ENCODE peak calls at places on chromosomes 12 and 14, in six cellular contexts. One of them, this sample, is unnamed.

GRCh38 chr12:9906888-9907287 is 25.3 kb downstream of the CLEC2A start:
- DNase-seq in uterus: no peak
- DNase-seq in kidney: no peak
- DNase-seq in CD4-positive, alpha-beta T cell: no peak
- DNase-seq in Caco-2: no peak
- DNase-seq in astrocyte of the cerebellum: no peak
- DNase-seq in this sample: no peak

GRCh38 chr14:50823051-50823762 is 7.8 kb downstream of the NIN start:
- DNase-seq in CD4-positive, alpha-beta T cell: no peak
- DNase-seq in astrocyte of the cerebellum: no peak
- DNase-seq in uterus: no peak
- DNase-seq in Caco-2: no peak
- DNase-seq in kidney: no peak
- DNase-seq in this sample: no peak

GRCh38 chr14:73142216-73142615 is 5.9 kb downstream of the PSEN1 start:
- DNase-seq in uterus: no peak
- DNase-seq in Caco-2: no peak
- DNase-seq in astrocyte of the cerebellum: no peak
- DNase-seq in CD4-positive, alpha-beta T cell: no peak
- DNase-seq in kidney: no peak
- DNase-seq in this sample: no peak

GRCh38 chr12:84305144-84305543 is 607.5 kb downstream of the SLC6A15 start:
- DNase-seq in uterus: no peak
- DNase-seq in Caco-2: no peak
- DNase-seq in astrocyte of the cerebellum: no peak
- DNase-seq in kidney: no peak
- DNase-seq in CD4-positive, alpha-beta T cell: no peak
- DNase-seq in this sample: no peak

GRCh38 chr14:76710093-76711010 is 50.9 kb upstream of the VASH1 start:
- DNase-seq in uterus: no peak
- DNase-seq in CD4-positive, alpha-beta T cell: no peak
- DNase-seq in kidney: no peak
- DNase-seq in Caco-2: no peak
- DNase-seq in astrocyte of the cerebellum: peak; percentile 31
- DNase-seq in this sample: no peak

GRCh38 chr14:103512701-103513611 is 9.7 kb downstream of the CKB start:
- DNase-seq in uterus: peak; percentile 52
- DNase-seq in astrocyte of the cerebellum: peak; percentile 19
- DNase-seq in CD4-positive, alpha-beta T cell: no peak
- DNase-seq in kidney: peak; percentile 92
- DNase-seq in Caco-2: peak; percentile 37
- DNase-seq in this sample: no peak

GRCh38 chr12:30959778-30960177 is 33.2 kb downstream of the TSPAN11 start:
- DNase-seq in CD4-positive, alpha-beta T cell: no peak
- DNase-seq in Caco-2: no peak
- DNase-seq in astrocyte of the cerebellum: no peak
- DNase-seq in kidney: peak; percentile 56
- DNase-seq in uterus: no peak
- DNase-seq in this sample: no peak

GRCh38 chr14:101960225-101960624 is 4.1 kb upstream of the DYNC1H1 start:
- DNase-seq in astrocyte of the cerebellum: no peak
- DNase-seq in CD4-positive, alpha-beta T cell: no peak
- DNase-seq in Caco-2: no peak
- DNase-seq in kidney: peak; percentile 66
- DNase-seq in uterus: no peak
- DNase-seq in this sample: no peak

GRCh38 chr12:55966408-55967281 is at the start of gene CDK2:
- DNase-seq in CD4-positive, alpha-beta T cell: peak; percentile 82
- DNase-seq in kidney: peak; percentile 97
- DNase-seq in astrocyte of the cerebellum: no peak
- DNase-seq in uterus: peak; percentile 97
- DNase-seq in Caco-2: peak; percentile 91
- DNase-seq in this sample: peak; percentile 94

GRCh38 chr14:20413785-20414117 is 450 bp upstream of the TEP1 start:
- DNase-seq in CD4-positive, alpha-beta T cell: no peak
- DNase-seq in Caco-2: no peak
- DNase-seq in uterus: no peak
- DNase-seq in kidney: no peak
- DNase-seq in astrocyte of the cerebellum: no peak
- DNase-seq in this sample: no peak

GRCh38 chr14:100858838-100859220 is 32.9 kb downstream of the MEG3 start:
- DNase-seq in CD4-positive, alpha-beta T cell: no peak
- DNase-seq in astrocyte of the cerebellum: no peak
- DNase-seq in kidney: peak; percentile 57
- DNase-seq in uterus: no peak
- DNase-seq in Caco-2: no peak
- DNase-seq in this sample: no peak

GRCh38 chr12:10234562-10234961 is 21.9 kb downstream of the GABARAPL1 start:
- DNase-seq in CD4-positive, alpha-beta T cell: no peak
- DNase-seq in uterus: no peak
- DNase-seq in kidney: no peak
- DNase-seq in Caco-2: no peak
- DNase-seq in astrocyte of the cerebellum: no peak
- DNase-seq in this sample: no peak

GRCh38 chr12:63047146-63047545 is 103.9 kb downstream of the AVPR1A start:
- DNase-seq in Caco-2: no peak
- DNase-seq in kidney: no peak
- DNase-seq in CD4-positive, alpha-beta T cell: no peak
- DNase-seq in uterus: no peak
- DNase-seq in astrocyte of the cerebellum: no peak
- DNase-seq in this sample: no peak

GRCh38 chr12:2179953-2180736 is 127.4 kb downstream of the CACNA1C start:
- DNase-seq in CD4-positive, alpha-beta T cell: no peak
- DNase-seq in kidney: peak; percentile 89
- DNase-seq in astrocyte of the cerebellum: peak; percentile 87
- DNase-seq in uterus: peak; percentile 87
- DNase-seq in Caco-2: no peak
- DNase-seq in this sample: no peak

GRCh38 chr14:90610641-90611040 is 205.6 kb downstream of the TTC7B start:
- DNase-seq in uterus: no peak
- DNase-seq in CD4-positive, alpha-beta T cell: no peak
- DNase-seq in kidney: no peak
- DNase-seq in Caco-2: no peak
- DNase-seq in astrocyte of the cerebellum: no peak
- DNase-seq in this sample: no peak

GRCh38 chr12:13161172-13161571 is 35.4 kb upstream of the EMP1 start:
- DNase-seq in kidney: no peak
- DNase-seq in CD4-positive, alpha-beta T cell: no peak
- DNase-seq in astrocyte of the cerebellum: no peak
- DNase-seq in uterus: no peak
- DNase-seq in Caco-2: no peak
- DNase-seq in this sample: no peak

GRCh38 chr12:24573621-24574020 is 375.3 kb downstream of the BCAT1 start:
- DNase-seq in uterus: no peak
- DNase-seq in CD4-positive, alpha-beta T cell: no peak
- DNase-seq in Caco-2: no peak
- DNase-seq in astrocyte of the cerebellum: no peak
- DNase-seq in kidney: no peak
- DNase-seq in this sample: no peak

GRCh38 chr12:24864796-24865125 is 84.1 kb downstream of the BCAT1 start:
- DNase-seq in astrocyte of the cerebellum: peak; percentile 40
- DNase-seq in uterus: no peak
- DNase-seq in CD4-positive, alpha-beta T cell: no peak
- DNase-seq in kidney: no peak
- DNase-seq in Caco-2: peak; percentile 59
- DNase-seq in this sample: no peak

GRCh38 chr12:14810953-14811483 is 3.0 kb downstream of the SMCO3 start:
- DNase-seq in uterus: no peak
- DNase-seq in kidney: no peak
- DNase-seq in Caco-2: peak; percentile 63
- DNase-seq in CD4-positive, alpha-beta T cell: no peak
- DNase-seq in astrocyte of the cerebellum: no peak
- DNase-seq in this sample: no peak

GRCh38 chr14:51901475-51902024 is 41.1 kb downstream of the GNG2 start:
- DNase-seq in uterus: no peak
- DNase-seq in Caco-2: no peak
- DNase-seq in astrocyte of the cerebellum: no peak
- DNase-seq in kidney: no peak
- DNase-seq in CD4-positive, alpha-beta T cell: peak; percentile 5
- DNase-seq in this sample: no peak

GRCh38 chr12:15732341-15733061 is 56.7 kb downstream of the EPS8 start:
- DNase-seq in uterus: no peak
- DNase-seq in Caco-2: no peak
- DNase-seq in astrocyte of the cerebellum: peak; percentile 49
- DNase-seq in CD4-positive, alpha-beta T cell: no peak
- DNase-seq in kidney: no peak
- DNase-seq in this sample: no peak

GRCh38 chr12:77060136-77060882 is 5.1 kb downstream of the E2F7 start:
- DNase-seq in Caco-2: no peak
- DNase-seq in astrocyte of the cerebellum: no peak
- DNase-seq in CD4-positive, alpha-beta T cell: no peak
- DNase-seq in kidney: no peak
- DNase-seq in uterus: no peak
- DNase-seq in this sample: no peak

GRCh38 chr12:56996793-56997545 is 9.4 kb downstream of the ZBTB39 start:
- DNase-seq in CD4-positive, alpha-beta T cell: no peak
- DNase-seq in uterus: peak; percentile 48
- DNase-seq in kidney: peak; percentile 81
- DNase-seq in astrocyte of the cerebellum: no peak
- DNase-seq in Caco-2: no peak
- DNase-seq in this sample: no peak

GRCh38 chr14:75322746-75323145 is 44.1 kb downstream of the FOS start:
- DNase-seq in kidney: no peak
- DNase-seq in astrocyte of the cerebellum: no peak
- DNase-seq in CD4-positive, alpha-beta T cell: no peak
- DNase-seq in Caco-2: no peak
- DNase-seq in uterus: no peak
- DNase-seq in this sample: no peak

GRCh38 chr14:100616854-100617714 is 29.9 kb upstream of the BEGAIN start:
- DNase-seq in CD4-positive, alpha-beta T cell: no peak
- DNase-seq in uterus: peak; percentile 2
- DNase-seq in astrocyte of the cerebellum: no peak
- DNase-seq in Caco-2: peak; percentile 14
- DNase-seq in kidney: no peak
- DNase-seq in this sample: no peak

GRCh38 chr12:112524676-112525425 is 106.1 kb downstream of the PTPN11 start:
- DNase-seq in CD4-positive, alpha-beta T cell: no peak
- DNase-seq in uterus: no peak
- DNase-seq in kidney: no peak
- DNase-seq in astrocyte of the cerebellum: peak; percentile 34
- DNase-seq in Caco-2: no peak
- DNase-seq in this sample: no peak

GRCh38 chr12:120258323-120258896 is 7.1 kb downstream of the PXN start:
- DNase-seq in Caco-2: no peak
- DNase-seq in uterus: no peak
- DNase-seq in CD4-positive, alpha-beta T cell: no peak
- DNase-seq in astrocyte of the cerebellum: no peak
- DNase-seq in kidney: no peak
- DNase-seq in this sample: no peak

GRCh38 chr12:120249875-120250795 is 15.4 kb downstream of the PXN start:
- DNase-seq in astrocyte of the cerebellum: no peak
- DNase-seq in kidney: peak; percentile 90
- DNase-seq in Caco-2: no peak
- DNase-seq in uterus: peak; percentile 73
- DNase-seq in CD4-positive, alpha-beta T cell: no peak
- DNase-seq in this sample: no peak

GRCh38 chr12:120257041-120257821 is 8.3 kb downstream of the PXN start:
- DNase-seq in kidney: peak; percentile 82
- DNase-seq in uterus: peak; percentile 78
- DNase-seq in Caco-2: no peak
- DNase-seq in CD4-positive, alpha-beta T cell: no peak
- DNase-seq in astrocyte of the cerebellum: peak; percentile 93
- DNase-seq in this sample: no peak

GRCh38 chr12:120252071-120252906 is 13.2 kb downstream of the PXN start:
- DNase-seq in uterus: no peak
- DNase-seq in kidney: no peak
- DNase-seq in astrocyte of the cerebellum: no peak
- DNase-seq in CD4-positive, alpha-beta T cell: peak; percentile 63
- DNase-seq in Caco-2: no peak
- DNase-seq in this sample: no peak

GRCh38 chr12:120254809-120255208 is 10.7 kb downstream of the PXN start:
- DNase-seq in Caco-2: no peak
- DNase-seq in CD4-positive, alpha-beta T cell: no peak
- DNase-seq in uterus: no peak
- DNase-seq in astrocyte of the cerebellum: no peak
- DNase-seq in kidney: no peak
- DNase-seq in this sample: no peak
- TF ChIP-seq CTCF in Caco-2: no peak
- TF ChIP-seq CTCF in CD4-positive, alpha-beta T cell: no peak
- TF ChIP-seq CTCF in uterus: no peak
- TF ChIP-seq CTCF in astrocyte of the cerebellum: no peak
- TF ChIP-seq CTCF in kidney: peak; percentile 1
- TF ChIP-seq CTCF in this sample: no peak

DNA sequence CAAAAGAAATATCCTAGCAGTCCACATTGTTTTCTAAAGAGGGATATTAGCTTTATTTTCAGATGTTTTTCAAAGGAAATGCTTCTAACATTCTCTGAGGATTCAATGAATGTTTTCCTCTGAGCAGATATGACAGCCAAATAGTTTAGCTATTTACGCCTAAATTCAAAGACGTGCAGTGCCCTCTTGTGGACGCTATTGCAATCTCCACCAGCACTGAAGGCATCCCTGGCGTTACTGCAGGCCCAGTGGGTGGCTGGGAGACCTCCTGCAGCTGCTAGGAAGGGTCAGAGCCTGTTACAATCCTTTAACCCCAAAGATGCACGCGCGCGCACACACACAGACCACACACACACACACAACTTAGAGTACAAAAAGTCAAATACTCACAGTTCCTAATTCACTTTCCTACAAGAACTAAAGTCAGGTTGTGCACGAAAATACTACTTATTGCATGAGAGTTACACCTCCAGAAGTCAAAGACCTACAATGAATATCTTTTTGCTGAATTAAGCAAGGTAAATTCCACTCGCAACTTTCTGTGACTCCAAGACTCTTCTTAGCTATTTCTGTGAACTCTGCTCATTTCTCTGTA is 589.3 kb upstream of the TMEM132C start:
- DNase-seq in Caco-2: peak; percentile 65
- DNase-seq in astrocyte of the cerebellum: peak; percentile 73
- DNase-seq in CD4-positive, alpha-beta T cell: peak; percentile 14
- DNase-seq in kidney: peak; percentile 79
- DNase-seq in uterus: peak; percentile 43
- DNase-seq in this sample: peak; percentile 54
- TF ChIP-seq CTCF in Caco-2: peak; percentile 53
- TF ChIP-seq CTCF in astrocyte of the cerebellum: peak; percentile 81
- TF ChIP-seq CTCF in CD4-positive, alpha-beta T cell: peak; percentile 59
- TF ChIP-seq CTCF in kidney: peak; percentile 87
- TF ChIP-seq CTCF in uterus: peak; percentile 77
- TF ChIP-seq CTCF in this sample: no peak

GRCh38 chr12:69991683-69992297 is 166.8 kb downstream of the MYRFL start:
- DNase-seq in kidney: no peak
- DNase-seq in uterus: no peak
- DNase-seq in astrocyte of the cerebellum: no peak
- DNase-seq in CD4-positive, alpha-beta T cell: no peak
- DNase-seq in Caco-2: no peak
- DNase-seq in this sample: no peak
- TF ChIP-seq CTCF in kidney: no peak
- TF ChIP-seq CTCF in uterus: no peak
- TF ChIP-seq CTCF in astrocyte of the cerebellum: no peak
- TF ChIP-seq CTCF in CD4-positive, alpha-beta T cell: no peak
- TF ChIP-seq CTCF in Caco-2: no peak
- TF ChIP-seq CTCF in this sample: no peak

DNA sequence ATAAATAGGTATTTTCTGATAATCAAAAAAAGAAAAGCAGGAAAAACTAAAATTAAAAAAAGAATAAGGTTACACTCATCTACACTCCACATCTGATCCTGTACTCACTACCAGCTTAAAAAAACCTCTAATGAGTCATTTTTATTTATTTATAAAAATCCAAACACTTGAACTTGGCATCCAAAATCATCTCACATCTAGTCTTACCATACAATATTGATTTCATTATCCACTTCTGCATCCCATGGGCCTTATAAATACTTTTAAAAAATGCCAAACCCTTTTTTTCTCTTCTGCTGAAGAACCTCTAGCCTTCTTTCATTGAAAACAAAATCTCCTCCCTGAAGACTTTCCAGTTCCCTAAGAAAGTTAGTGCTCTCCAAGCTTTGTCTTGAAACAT is 109.7 kb downstream of the TMTC3 start:
- DNase-seq in kidney: no peak
- DNase-seq in astrocyte of the cerebellum: no peak
- DNase-seq in CD4-positive, alpha-beta T cell: no peak
- DNase-seq in Caco-2: no peak
- DNase-seq in uterus: no peak
- DNase-seq in this sample: no peak
- TF ChIP-seq CTCF in kidney: no peak
- TF ChIP-seq CTCF in astrocyte of the cerebellum: no peak
- TF ChIP-seq CTCF in CD4-positive, alpha-beta T cell: no peak
- TF ChIP-seq CTCF in Caco-2: no peak
- TF ChIP-seq CTCF in uterus: no peak
- TF ChIP-seq CTCF in this sample: no peak